ENCODE peak calls at places on chromosomes 3 and 15, in four cellular contexts. N is heart right ventricle, W is islet precursor cell, V is SW 1271. C is an unnamed sample.

GRCh38 chr3:27905625-27906024 is 183.5 kb upstream of the EOMES start:
- DNase-seq in V (no peak), W (no peak), N (no peak), C (no peak)

GRCh38 chr3:101898752-101899169 is 49.4 kb downstream of the NFKBIZ start:
- DNase-seq in V (no peak), W (no peak), N (peak), C (no peak)

GRCh38 chr3:4996771-4997291 is 17.6 kb downstream of the BHLHE40 start:
- DNase-seq in V (no peak), N (no peak), W (peak), C (no peak)

GRCh38 chr3:181629029-181629428 is 82.7 kb upstream of the SOX2 start:
- DNase-seq in N (no peak), V (peak), W (no peak), C (no peak)

GRCh38 chr3:196774191-196774820 is 34.6 kb downstream of the PAK2 start:
- DNase-seq in W (no peak), N (no peak), V (no peak), C (no peak)

GRCh38 chr3:19901918-19902317 is 32.1 kb downstream of the EFHB start:
- DNase-seq in N (no peak), W (no peak), V (no peak), C (no peak)

GRCh38 chr3:30675774-30676173 is 69.4 kb downstream of the TGFBR2 start:
- DNase-seq in V (no peak), W (no peak), N (no peak), C (no peak)

GRCh38 chr15:74129411-74130088 is 836 bp upstream of the ISLR2 start:
- DNase-seq in N (no peak), V (no peak), W (peak), C (peak)

GRCh38 chr3:171585029-171585428 is 124.8 kb upstream of the TNIK start:
- DNase-seq in W (peak), N (no peak), V (no peak), C (no peak)

GRCh38 chr15:42735382-42736165 is 1.4 kb downstream of the CDAN1 start:
- DNase-seq in W (no peak), V (no peak), N (no peak), C (no peak)